ENCODE peak calls at places on chromosomes 12 and 14, in eight cellular contexts. One of them, this sample, is unnamed.

GRCh38 chr12:100860611-100861010 is 66.0 kb downstream of the ANO4 start:
- DNase-seq in omental fat pad: no peak
- DNase-seq in GOT3: no peak
- DNase-seq in PC-9: no peak
- DNase-seq in foreskin fibroblast: no peak
- DNase-seq in progenitor cell of endocrine pancreas: no peak
- DNase-seq in GM03348: no peak
- DNase-seq in GM12865: no peak
- DNase-seq in this sample: no peak

GRCh38 chr12:66409195-66409871 is 107.0 kb downstream of the HELB start:
- DNase-seq in omental fat pad: no peak
- DNase-seq in GOT3: no peak
- DNase-seq in PC-9: no peak
- DNase-seq in foreskin fibroblast: peak; percentile 81
- DNase-seq in progenitor cell of endocrine pancreas: no peak
- DNase-seq in GM03348: peak; percentile 32
- DNase-seq in GM12865: peak; percentile 66
- DNase-seq in this sample: peak; percentile 89

GRCh38 chr14:76918176-76918750 is 92.1 kb downstream of the LRRC74A start:
- DNase-seq in omental fat pad: no peak
- DNase-seq in GOT3: no peak
- DNase-seq in PC-9: peak; percentile 83
- DNase-seq in foreskin fibroblast: peak; percentile 91
- DNase-seq in progenitor cell of endocrine pancreas: no peak
- DNase-seq in GM03348: peak; percentile 82
- DNase-seq in GM12865: no peak
- DNase-seq in this sample: peak; percentile 67

GRCh38 chr14:104211741-104212140 is 73.4 kb downstream of the KIF26A start:
- DNase-seq in omental fat pad: no peak
- DNase-seq in GOT3: no peak
- DNase-seq in PC-9: no peak
- DNase-seq in foreskin fibroblast: no peak
- DNase-seq in progenitor cell of endocrine pancreas: no peak
- DNase-seq in GM03348: no peak
- DNase-seq in GM12865: no peak
- DNase-seq in this sample: no peak

GRCh38 chr12:113086249-113087164 is 30.0 kb downstream of the DTX1 start:
- DNase-seq in omental fat pad: no peak
- DNase-seq in GOT3: no peak
- DNase-seq in PC-9: no peak
- DNase-seq in foreskin fibroblast: no peak
- DNase-seq in progenitor cell of endocrine pancreas: no peak
- DNase-seq in GM03348: no peak
- DNase-seq in GM12865: peak; percentile 78
- DNase-seq in this sample: peak; percentile 68

GRCh38 chr12:124565656-124566180 is 1.7 kb downstream of the NCOR2 start:
- DNase-seq in omental fat pad: no peak
- DNase-seq in GOT3: no peak
- DNase-seq in PC-9: no peak
- DNase-seq in foreskin fibroblast: no peak
- DNase-seq in progenitor cell of endocrine pancreas: no peak
- DNase-seq in GM03348: no peak
- DNase-seq in GM12865: no peak
- DNase-seq in this sample: no peak

GRCh38 chr14:95227279-95227860 is 70.0 kb upstream of the DICER1 start:
- DNase-seq in omental fat pad: no peak
- DNase-seq in GOT3: no peak
- DNase-seq in PC-9: no peak
- DNase-seq in foreskin fibroblast: no peak
- DNase-seq in progenitor cell of endocrine pancreas: no peak
- DNase-seq in GM03348: no peak
- DNase-seq in GM12865: no peak
- DNase-seq in this sample: no peak

GRCh38 chr14:69300601-69301221 is 40.8 kb downstream of the GALNT16 start:
- DNase-seq in omental fat pad: no peak
- DNase-seq in GOT3: no peak
- DNase-seq in PC-9: peak; percentile 28
- DNase-seq in foreskin fibroblast: no peak
- DNase-seq in progenitor cell of endocrine pancreas: no peak
- DNase-seq in GM03348: no peak
- DNase-seq in GM12865: no peak
- DNase-seq in this sample: no peak

GRCh38 chr14:103312006-103312635 is 21.9 kb upstream of the EIF5 start:
- DNase-seq in omental fat pad: no peak
- DNase-seq in GOT3: no peak
- DNase-seq in PC-9: no peak
- DNase-seq in foreskin fibroblast: no peak
- DNase-seq in progenitor cell of endocrine pancreas: no peak
- DNase-seq in GM03348: no peak
- DNase-seq in GM12865: no peak
- DNase-seq in this sample: no peak

GRCh38 chr12:66456622-66457021 is 154.3 kb downstream of the HELB start:
- DNase-seq in omental fat pad: no peak
- DNase-seq in GOT3: no peak
- DNase-seq in PC-9: no peak
- DNase-seq in foreskin fibroblast: no peak
- DNase-seq in progenitor cell of endocrine pancreas: no peak
- DNase-seq in GM03348: no peak
- DNase-seq in GM12865: no peak
- DNase-seq in this sample: no peak

GRCh38 chr12:63307849-63308248 is 156.8 kb upstream of the AVPR1A start:
- DNase-seq in omental fat pad: no peak
- DNase-seq in GOT3: no peak
- DNase-seq in PC-9: no peak
- DNase-seq in foreskin fibroblast: no peak
- DNase-seq in progenitor cell of endocrine pancreas: no peak
- DNase-seq in GM03348: no peak
- DNase-seq in GM12865: no peak
- DNase-seq in this sample: no peak

GRCh38 chr12:69401940-69402339 is 42.4 kb downstream of the YEATS4 start:
- DNase-seq in omental fat pad: no peak
- DNase-seq in GOT3: no peak
- DNase-seq in PC-9: no peak
- DNase-seq in foreskin fibroblast: no peak
- DNase-seq in progenitor cell of endocrine pancreas: no peak
- DNase-seq in GM03348: no peak
- DNase-seq in GM12865: no peak
- DNase-seq in this sample: no peak

GRCh38 chr14:101843665-101844064 is 82.2 kb downstream of the PPP2R5C start:
- DNase-seq in omental fat pad: no peak
- DNase-seq in GOT3: no peak
- DNase-seq in PC-9: no peak
- DNase-seq in foreskin fibroblast: peak; percentile 14
- DNase-seq in progenitor cell of endocrine pancreas: no peak
- DNase-seq in GM03348: no peak
- DNase-seq in GM12865: peak; percentile 88
- DNase-seq in this sample: peak; percentile 56

GRCh38 chr14:95870772-95871171 is 5.9 kb upstream of the TUNAR start:
- DNase-seq in omental fat pad: no peak
- DNase-seq in GOT3: no peak
- DNase-seq in PC-9: no peak
- DNase-seq in foreskin fibroblast: no peak
- DNase-seq in progenitor cell of endocrine pancreas: no peak
- DNase-seq in GM03348: no peak
- DNase-seq in GM12865: no peak
- DNase-seq in this sample: no peak

GRCh38 chr12:83121886-83122622 is 435.3 kb downstream of the TMTC2 start:
- DNase-seq in omental fat pad: no peak
- DNase-seq in GOT3: no peak
- DNase-seq in PC-9: no peak
- DNase-seq in foreskin fibroblast: no peak
- DNase-seq in progenitor cell of endocrine pancreas: no peak
- DNase-seq in GM03348: no peak
- DNase-seq in GM12865: no peak
- DNase-seq in this sample: no peak

GRCh38 chr14:103828315-103828967 is 18.9 kb downstream of the PPP1R13B start:
- DNase-seq in omental fat pad: no peak
- DNase-seq in GOT3: no peak
- DNase-seq in PC-9: no peak
- DNase-seq in foreskin fibroblast: peak; percentile 36
- DNase-seq in progenitor cell of endocrine pancreas: no peak
- DNase-seq in GM03348: peak; percentile 40
- DNase-seq in GM12865: no peak
- DNase-seq in this sample: no peak

GRCh38 chr12:27257104-27257848 is 13.2 kb downstream of the STK38L start:
- DNase-seq in omental fat pad: no peak
- DNase-seq in GOT3: no peak
- DNase-seq in PC-9: no peak
- DNase-seq in foreskin fibroblast: peak; percentile 23
- DNase-seq in progenitor cell of endocrine pancreas: no peak
- DNase-seq in GM03348: peak; percentile 24
- DNase-seq in GM12865: no peak
- DNase-seq in this sample: no peak

GRCh38 chr14:85508863-85509262 is 21.1 kb upstream of the FLRT2 start:
- DNase-seq in omental fat pad: no peak
- DNase-seq in GOT3: no peak
- DNase-seq in PC-9: no peak
- DNase-seq in foreskin fibroblast: no peak
- DNase-seq in progenitor cell of endocrine pancreas: no peak
- DNase-seq in GM03348: no peak
- DNase-seq in GM12865: no peak
- DNase-seq in this sample: no peak

GRCh38 chr12:121238086-121238485 is 28.2 kb downstream of the P2RX4 start:
- DNase-seq in omental fat pad: no peak
- DNase-seq in GOT3: no peak
- DNase-seq in PC-9: no peak
- DNase-seq in foreskin fibroblast: no peak
- DNase-seq in progenitor cell of endocrine pancreas: no peak
- DNase-seq in GM03348: no peak
- DNase-seq in GM12865: no peak
- DNase-seq in this sample: no peak

GRCh38 chr12:53205747-53206146 is 1.3 kb downstream of the ITGB7 start:
- DNase-seq in omental fat pad: no peak
- DNase-seq in GOT3: peak; percentile 37
- DNase-seq in PC-9: peak; percentile 70
- DNase-seq in foreskin fibroblast: peak; percentile 94
- DNase-seq in progenitor cell of endocrine pancreas: no peak
- DNase-seq in GM03348: peak; percentile 95
- DNase-seq in GM12865: peak; percentile 97
- DNase-seq in this sample: peak; percentile 89

GRCh38 chr14:73640796-73641195 is 4.0 kb upstream of the DNAL1 start:
- DNase-seq in omental fat pad: no peak
- DNase-seq in GOT3: no peak
- DNase-seq in PC-9: no peak
- DNase-seq in foreskin fibroblast: no peak
- DNase-seq in progenitor cell of endocrine pancreas: no peak
- DNase-seq in GM03348: no peak
- DNase-seq in GM12865: no peak
- DNase-seq in this sample: no peak

GRCh38 chr14:82067221-82067620 is 533.6 kb upstream of the SEL1L start:
- DNase-seq in omental fat pad: no peak
- DNase-seq in GOT3: no peak
- DNase-seq in PC-9: no peak
- DNase-seq in foreskin fibroblast: no peak
- DNase-seq in progenitor cell of endocrine pancreas: no peak
- DNase-seq in GM03348: no peak
- DNase-seq in GM12865: no peak
- DNase-seq in this sample: no peak

GRCh38 chr12:105485321-105485910 is 154.9 kb downstream of the C12orf75 start:
- DNase-seq in omental fat pad: no peak
- DNase-seq in GOT3: no peak
- DNase-seq in PC-9: peak; percentile 81
- DNase-seq in foreskin fibroblast: peak; percentile 6
- DNase-seq in progenitor cell of endocrine pancreas: no peak
- DNase-seq in GM03348: no peak
- DNase-seq in GM12865: no peak
- DNase-seq in this sample: no peak

GRCh38 chr14:50926851-50927386 is 17.4 kb downstream of the PYGL start:
- DNase-seq in omental fat pad: no peak
- DNase-seq in GOT3: no peak
- DNase-seq in PC-9: no peak
- DNase-seq in foreskin fibroblast: no peak
- DNase-seq in progenitor cell of endocrine pancreas: no peak
- DNase-seq in GM03348: peak; percentile 12
- DNase-seq in GM12865: no peak
- DNase-seq in this sample: peak; percentile 92

GRCh38 chr14:105315211-105315721 is 718 bp downstream of the PACS2 start:
- DNase-seq in omental fat pad: no peak
- DNase-seq in GOT3: no peak
- DNase-seq in PC-9: peak; percentile 58
- DNase-seq in foreskin fibroblast: peak; percentile 56
- DNase-seq in progenitor cell of endocrine pancreas: peak; percentile 38
- DNase-seq in GM03348: no peak
- DNase-seq in GM12865: peak; percentile 34
- DNase-seq in this sample: peak; percentile 33

GRCh38 chr14:87935895-87936294 is 57.1 kb downstream of the GALC start:
- DNase-seq in omental fat pad: no peak
- DNase-seq in GOT3: no peak
- DNase-seq in PC-9: no peak
- DNase-seq in foreskin fibroblast: no peak
- DNase-seq in progenitor cell of endocrine pancreas: no peak
- DNase-seq in GM03348: no peak
- DNase-seq in GM12865: no peak
- DNase-seq in this sample: no peak

GRCh38 chr12:59357811-59358210 is 238.0 kb upstream of the SLC16A7 start:
- DNase-seq in omental fat pad: no peak
- DNase-seq in GOT3: no peak
- DNase-seq in PC-9: no peak
- DNase-seq in foreskin fibroblast: peak; percentile 7
- DNase-seq in progenitor cell of endocrine pancreas: no peak
- DNase-seq in GM03348: no peak
- DNase-seq in GM12865: no peak
- DNase-seq in this sample: no peak

GRCh38 chr12:53551889-53552291 is 44.6 kb upstream of the NPFF start:
- DNase-seq in omental fat pad: no peak
- DNase-seq in GOT3: no peak
- DNase-seq in PC-9: no peak
- DNase-seq in foreskin fibroblast: no peak
- DNase-seq in progenitor cell of endocrine pancreas: no peak
- DNase-seq in GM03348: no peak
- DNase-seq in GM12865: no peak
- DNase-seq in this sample: no peak

GRCh38 chr14:31229638-31230229 is 22.1 kb upstream of the HECTD1 start:
- DNase-seq in omental fat pad: peak; percentile 34
- DNase-seq in GOT3: peak; percentile 1
- DNase-seq in PC-9: peak; percentile 98
- DNase-seq in foreskin fibroblast: peak; percentile 96
- DNase-seq in progenitor cell of endocrine pancreas: no peak
- DNase-seq in GM03348: peak; percentile 89
- DNase-seq in GM12865: no peak
- DNase-seq in this sample: peak; percentile 99

This sample was measured in NB4.